ENCODE peak calls at places on chromosome 3, in nine cellular contexts. J is A549, O is stomach, L is spleen, P is RWPE1, R is AG04450, A is HFFc6, H is ovary, E is endothelial cell of umbilical vein. X is an unnamed sample.

GRCh38 chr3:182300266-182300665 is 493.0 kb upstream of the ATP11B start:
- DNase-seq in J (no peak), O (no peak), L (no peak), P (no peak), R (no peak), A (no peak), H (no peak), E (no peak), X (no peak)

GRCh38 chr3:85081191-85081895 is 122.6 kb downstream of the CADM2 start:
- DNase-seq in J (no peak), O (no peak), L (no peak), P (peak; percentile 0), R (no peak), A (no peak), H (no peak), E (no peak), X (no peak)

GRCh38 chr3:127716334-127716733 is 43.6 kb downstream of the ABTB1 start:
- DNase-seq in J (no peak), O (no peak), L (no peak), P (no peak), R (no peak), A (no peak), H (no peak), E (no peak), X (no peak)

GRCh38 chr3:11907667-11908660 is 61.3 kb upstream of the TAMM41 start:
- DNase-seq in J (no peak), O (no peak), L (no peak), P (no peak), R (no peak), A (peak; percentile 6), H (no peak), E (no peak), X (no peak)

GRCh38 chr3:17292556-17292955 is 407.8 kb downstream of the PLCL2 start:
- DNase-seq in J (no peak), O (no peak), L (no peak), P (no peak), R (no peak), A (no peak), H (no peak), E (no peak), X (no peak)

GRCh38 chr3:71797455-71797854 is 12.5 kb upstream of the PROK2 start:
- DNase-seq in J (no peak), O (no peak), L (no peak), P (no peak), R (no peak), A (no peak), H (no peak), E (no peak), X (no peak)

GRCh38 chr3:140834266-140835037 is 107.2 kb upstream of the SLC25A36 start:
- DNase-seq in J (no peak), O (no peak), L (no peak), P (peak; percentile 23), R (no peak), A (no peak), H (no peak), E (no peak), X (no peak)

GRCh38 chr3:149077638-149078037 is 8.7 kb downstream of the HLTF start:
- DNase-seq in J (no peak), O (no peak), L (no peak), P (no peak), R (peak; percentile 10), A (no peak), H (no peak), E (no peak), X (no peak)

GRCh38 chr3:194053136-194053535 is 82.8 kb upstream of the HES1 start:
- DNase-seq in J (no peak), O (no peak), L (no peak), P (no peak), R (no peak), A (no peak), H (no peak), E (no peak), X (no peak)

GRCh38 chr3:163056874-163057497 is 1560.4 kb downstream of the OTOL1 start:
- DNase-seq in J (peak; percentile 36), O (peak; percentile 35), L (no peak), P (peak; percentile 38), R (peak; percentile 2), A (peak; percentile 24), H (peak; percentile 17), E (no peak), X (no peak)

GRCh38 chr3:114569186-114569585 is 275.4 kb downstream of the TIGIT start:
- DNase-seq in J (no peak), O (no peak), L (no peak), P (no peak), R (no peak), A (no peak), H (no peak), E (peak; percentile 48), X (no peak)

GRCh38 chr3:13077431-13078157 is 4.4 kb upstream of the IQSEC1 start:
- DNase-seq in J (no peak), O (peak; percentile 45), L (no peak), P (no peak), R (no peak), A (no peak), H (no peak), E (no peak), X (no peak)

GRCh38 chr3:177563381-177563780 is 366.1 kb upstream of the TBL1XR1 start:
- DNase-seq in J (no peak), O (no peak), L (no peak), P (no peak), R (no peak), A (no peak), H (no peak), E (no peak), X (no peak)

GRCh38 chr3:123353227-123353851 is 95.6 kb downstream of the ADCY5 start:
- DNase-seq in J (no peak), O (no peak), L (peak; percentile 62), P (no peak), R (no peak), A (no peak), H (no peak), E (no peak), X (no peak)

GRCh38 chr3:150158974-150159625 is 188.4 kb upstream of the PFN2 start:
- DNase-seq in J (no peak), O (no peak), L (no peak), P (no peak), R (no peak), A (peak; percentile 6), H (no peak), E (no peak), X (no peak)

GRCh38 chr3:72533584-72534473 is 314.4 kb downstream of the SHQ1 start:
- DNase-seq in J (no peak), O (no peak), L (no peak), P (no peak), R (no peak), A (no peak), H (no peak), E (no peak), X (no peak)

GRCh38 chr3:119792270-119792669 is 10.4 kb downstream of the NR1I2 start:
- DNase-seq in J (no peak), O (no peak), L (no peak), P (no peak), R (no peak), A (no peak), H (no peak), E (no peak), X (no peak)

GRCh38 chr3:119630562-119631329 is 29.6 kb downstream of the POPDC2 start:
- DNase-seq in J (no peak), O (no peak), L (no peak), P (no peak), R (no peak), A (peak; percentile 43), H (peak; percentile 55), E (peak; percentile 67), X (no peak)

GRCh38 chr3:156349978-156350377 is 204.9 kb downstream of the SSR3 start:
- DNase-seq in J (no peak), O (no peak), L (no peak), P (no peak), R (no peak), A (no peak), H (no peak), E (no peak), X (no peak)

GRCh38 chr3:32309653-32310242 is 71.3 kb downstream of the CMTM8 start:
- DNase-seq in J (no peak), O (no peak), L (no peak), P (no peak), R (no peak), A (no peak), H (no peak), E (no peak), X (no peak)

GRCh38 chr3:42371776-42372175 is 38.6 kb downstream of the LYZL4 start:
- DNase-seq in J (no peak), O (no peak), L (no peak), P (no peak), R (no peak), A (no peak), H (no peak), E (no peak), X (no peak)
- TF ChIP-seq CTCF in J (no peak), O (no peak), L (no peak), P (no peak), R (no peak), A (no peak), H (no peak), E (no peak), X (no peak)

DNA sequence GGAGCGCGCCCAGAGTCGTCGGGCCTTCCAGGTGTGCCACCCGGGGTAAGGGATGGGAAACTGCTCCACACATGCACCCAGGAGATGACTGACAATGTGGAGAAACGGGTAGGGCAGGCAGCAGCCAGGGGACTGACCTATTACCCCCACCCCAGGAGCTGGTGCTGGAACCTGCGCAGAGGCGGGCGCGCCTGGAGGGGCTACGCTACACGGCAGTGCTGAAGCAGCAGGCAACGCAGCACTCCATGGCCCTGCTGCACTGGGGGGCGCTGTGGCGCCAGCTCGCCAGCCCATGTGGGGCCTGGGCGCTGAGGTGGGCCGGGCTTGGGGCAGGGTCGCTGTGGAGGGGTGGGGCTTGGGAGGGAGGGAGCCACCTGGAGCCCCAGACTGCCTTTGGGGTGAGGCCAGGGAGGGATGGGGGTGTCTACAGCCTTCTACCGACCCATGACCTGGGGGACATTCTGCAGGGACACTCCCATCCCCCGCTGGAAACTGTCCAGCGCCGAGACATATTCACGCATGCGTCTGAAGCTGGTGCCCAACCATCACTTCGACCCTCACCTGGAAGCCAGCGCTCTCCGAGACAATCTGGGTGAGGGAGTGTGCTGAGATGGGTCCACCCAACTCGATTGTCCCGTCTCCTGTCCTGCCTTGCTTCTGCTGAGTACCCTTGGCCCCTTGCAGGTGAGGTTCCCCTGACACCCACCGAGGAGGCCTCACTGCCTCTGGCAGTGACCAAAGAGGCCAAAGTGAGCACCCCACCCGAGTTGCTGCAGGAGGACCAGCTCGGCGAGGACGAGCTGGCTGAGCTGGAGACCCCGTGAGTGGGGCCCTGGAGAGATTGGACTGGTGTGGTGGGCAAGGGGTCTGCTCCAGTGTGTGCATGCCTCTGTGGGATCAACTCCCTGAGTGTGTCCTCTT is 23.3 kb downstream of the NBEAL2 start:
- DNase-seq in J (no peak), O (no peak), L (peak; percentile 70), P (no peak), R (no peak), A (no peak), H (no peak), E (no peak), X (no peak)
- TF ChIP-seq CTCF in J (no peak), O (no peak), L (no peak), P (no peak), R (no peak), A (peak; percentile 34), H (no peak), E (peak; percentile 3), X (no peak)

GRCh38 chr3:79521221-79521848 is 246.5 kb downstream of the ROBO1 start:
- DNase-seq in J (peak; percentile 10), O (no peak), L (no peak), P (peak; percentile 13), R (no peak), A (peak; percentile 20), H (no peak), E (peak; percentile 79), X (no peak)
- TF ChIP-seq CTCF in J (peak; percentile 62), O (no peak), L (no peak), P (peak; percentile 61), R (peak; percentile 66), A (peak; percentile 86), H (peak; percentile 47), E (peak; percentile 17), X (no peak)

GRCh38 chr3:64432870-64433269 is 207.6 kb upstream of the PRICKLE2 start:
- DNase-seq in J (no peak), O (no peak), L (no peak), P (no peak), R (no peak), A (no peak), H (no peak), E (no peak), X (no peak)
- TF ChIP-seq CTCF in J (no peak), O (no peak), L (no peak), P (no peak), R (no peak), A (no peak), H (no peak), E (no peak), X (no peak)